ENCODE peak calls at places on chromosomes 2 and 18, in four cellular contexts. One of them, this sample, is unnamed.

GRCh38 chr2:68727698-68728375 is 6.8 kb upstream of the ARHGAP25 start:
- DNase-seq in uterus: no peak
- DNase-seq in ovary: no peak
- DNase-seq in dorsolateral prefrontal cortex: no peak
- DNase-seq in this sample: no peak

GRCh38 chr2:144516981-144517824 is 2.7 kb downstream of the ZEB2 start:
- DNase-seq in uterus: peak
- DNase-seq in ovary: peak
- DNase-seq in dorsolateral prefrontal cortex: no peak
- DNase-seq in this sample: peak

GRCh38 chr2:150610670-150611279 is 123.3 kb upstream of the RND3 start:
- DNase-seq in uterus: no peak
- DNase-seq in ovary: no peak
- DNase-seq in dorsolateral prefrontal cortex: no peak
- DNase-seq in this sample: no peak

GRCh38 chr2:85116207-85116606 is 17.0 kb upstream of the TCF7L1 start:
- DNase-seq in uterus: no peak
- DNase-seq in ovary: no peak
- DNase-seq in dorsolateral prefrontal cortex: no peak
- DNase-seq in this sample: no peak

GRCh38 chr18:50806208-50806616 is 13.6 kb downstream of the MRO start:
- DNase-seq in uterus: no peak
- DNase-seq in ovary: no peak
- DNase-seq in dorsolateral prefrontal cortex: no peak
- DNase-seq in this sample: no peak

GRCh38 chr2:104900608-104901007 is 46.7 kb downstream of the POU3F3 start:
- DNase-seq in uterus: no peak
- DNase-seq in ovary: no peak
- DNase-seq in dorsolateral prefrontal cortex: no peak
- DNase-seq in this sample: no peak

GRCh38 chr2:34107811-34108210 is 508.7 kb upstream of the FAM98A start:
- DNase-seq in uterus: no peak
- DNase-seq in ovary: no peak
- DNase-seq in dorsolateral prefrontal cortex: no peak
- DNase-seq in this sample: no peak

GRCh38 chr2:151302879-151303278 is 13.4 kb upstream of the NMI start:
- DNase-seq in uterus: no peak
- DNase-seq in ovary: no peak
- DNase-seq in dorsolateral prefrontal cortex: no peak
- DNase-seq in this sample: no peak

GRCh38 chr18:985301-985700 is 80.6 kb downstream of the ADCYAP1 start:
- DNase-seq in uterus: no peak
- DNase-seq in ovary: no peak
- DNase-seq in dorsolateral prefrontal cortex: no peak
- DNase-seq in this sample: no peak

GRCh38 chr2:134917958-134918517 is 584 bp upstream of the CCNT2 start:
- DNase-seq in uterus: no peak
- DNase-seq in ovary: no peak
- DNase-seq in dorsolateral prefrontal cortex: no peak
- DNase-seq in this sample: peak

DNA sequence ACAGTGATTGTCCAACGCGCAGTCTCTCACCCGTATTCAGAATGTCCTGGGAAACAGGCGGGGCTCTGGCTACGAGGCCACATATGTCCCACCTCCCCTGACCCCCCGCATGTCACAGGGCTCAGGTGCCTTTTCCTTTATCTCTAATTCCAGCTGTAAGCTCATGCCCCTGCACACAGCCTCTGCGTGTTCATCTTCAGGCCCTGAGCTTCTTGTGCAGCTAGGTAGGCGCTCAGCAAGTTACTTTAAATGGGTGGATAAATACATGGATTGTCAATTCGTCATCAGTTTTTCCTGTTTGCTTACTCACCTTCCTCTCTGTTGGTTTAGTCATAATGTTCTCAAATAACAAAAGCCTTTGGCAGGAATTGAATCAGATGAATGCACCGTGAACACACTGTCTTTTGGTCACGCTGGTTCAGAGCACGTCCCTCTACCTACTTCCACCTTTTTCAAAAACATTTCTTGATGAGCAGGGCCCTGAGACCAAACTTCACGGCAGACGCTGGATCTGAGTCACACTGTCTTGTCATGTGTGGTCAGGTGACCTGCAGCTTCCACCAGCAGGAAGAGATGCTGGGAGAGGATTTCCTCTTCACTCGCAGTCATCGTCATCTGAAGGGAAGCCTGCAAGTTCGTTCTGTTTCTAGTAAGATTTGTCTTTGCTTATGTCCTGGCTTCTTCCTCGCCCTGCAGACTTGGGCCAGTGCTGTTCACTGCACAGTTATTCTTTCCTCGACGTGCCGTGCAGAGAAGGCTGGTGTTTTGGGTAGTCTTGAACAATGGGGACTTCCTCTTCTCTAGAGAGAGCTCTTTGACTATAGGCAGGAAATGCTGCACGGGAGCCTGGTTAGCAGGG is 138.1 kb downstream of the PTGR3 start:
- DNase-seq in uterus: no peak
- DNase-seq in ovary: no peak
- DNase-seq in dorsolateral prefrontal cortex: no peak
- DNase-seq in this sample: peak
- H3K27ac ChIP-seq in uterus: peak
- H3K27ac ChIP-seq in ovary: no peak
- H3K27ac ChIP-seq in dorsolateral prefrontal cortex: peak
- H3K27ac ChIP-seq in this sample: peak

DNA sequence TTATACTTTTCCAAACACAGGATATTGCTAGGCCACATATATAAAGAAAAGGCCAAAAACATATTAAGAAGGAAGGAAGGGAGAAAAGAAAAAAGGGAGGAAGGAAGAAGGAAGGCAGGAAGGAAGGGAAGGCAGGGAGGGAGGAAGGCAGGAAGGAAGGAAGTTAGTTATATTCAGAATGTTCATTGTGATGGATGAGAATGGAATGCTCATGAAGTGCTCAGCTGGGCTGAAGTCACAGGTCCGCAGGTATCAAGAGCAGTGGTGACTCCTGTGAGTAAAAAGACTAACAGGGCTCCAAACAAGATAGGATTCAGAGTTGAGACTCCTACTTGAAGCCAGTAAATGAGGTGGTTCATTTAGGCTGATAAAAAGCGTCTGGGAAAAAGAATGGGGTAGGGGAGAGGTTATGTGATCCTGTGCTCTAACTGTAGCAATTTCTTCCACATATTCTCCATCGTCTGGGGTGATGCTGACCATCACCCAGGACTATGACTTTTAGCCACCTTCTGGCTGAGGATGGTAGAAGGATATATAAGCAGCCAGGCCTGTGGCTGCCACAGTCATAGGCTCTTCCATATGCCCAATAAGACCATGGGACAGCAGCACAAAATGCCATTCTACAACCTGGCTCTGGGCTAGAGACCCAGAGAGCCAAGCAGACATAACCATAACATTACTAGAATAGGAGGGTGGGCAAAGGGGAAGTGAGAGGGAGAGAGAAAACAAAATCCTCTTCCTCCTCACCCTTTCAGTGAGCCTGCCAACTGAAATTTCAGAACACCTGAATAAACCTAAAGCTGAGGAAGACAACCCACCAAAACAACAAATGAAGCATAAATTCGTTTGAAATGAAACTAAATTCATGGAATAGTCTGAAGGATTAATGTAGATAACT is 173.2 kb downstream of the MYO3B start:
- DNase-seq in uterus: no peak
- DNase-seq in ovary: no peak
- DNase-seq in dorsolateral prefrontal cortex: no peak
- DNase-seq in this sample: no peak
- TF ChIP-seq CTCF in uterus: no peak
- TF ChIP-seq CTCF in ovary: no peak
- TF ChIP-seq CTCF in dorsolateral prefrontal cortex: no peak
- TF ChIP-seq CTCF in this sample: no peak

GRCh38 chr2:127619901-127620705 is 25.9 kb upstream of the GPR17 start:
- DNase-seq in uterus: no peak
- DNase-seq in ovary: no peak
- DNase-seq in dorsolateral prefrontal cortex: peak
- DNase-seq in this sample: no peak
- H3K4me3 ChIP-seq in uterus: no peak
- H3K4me3 ChIP-seq in ovary: no peak
- H3K4me3 ChIP-seq in dorsolateral prefrontal cortex: no peak
- H3K4me3 ChIP-seq in this sample: no peak

DNA sequence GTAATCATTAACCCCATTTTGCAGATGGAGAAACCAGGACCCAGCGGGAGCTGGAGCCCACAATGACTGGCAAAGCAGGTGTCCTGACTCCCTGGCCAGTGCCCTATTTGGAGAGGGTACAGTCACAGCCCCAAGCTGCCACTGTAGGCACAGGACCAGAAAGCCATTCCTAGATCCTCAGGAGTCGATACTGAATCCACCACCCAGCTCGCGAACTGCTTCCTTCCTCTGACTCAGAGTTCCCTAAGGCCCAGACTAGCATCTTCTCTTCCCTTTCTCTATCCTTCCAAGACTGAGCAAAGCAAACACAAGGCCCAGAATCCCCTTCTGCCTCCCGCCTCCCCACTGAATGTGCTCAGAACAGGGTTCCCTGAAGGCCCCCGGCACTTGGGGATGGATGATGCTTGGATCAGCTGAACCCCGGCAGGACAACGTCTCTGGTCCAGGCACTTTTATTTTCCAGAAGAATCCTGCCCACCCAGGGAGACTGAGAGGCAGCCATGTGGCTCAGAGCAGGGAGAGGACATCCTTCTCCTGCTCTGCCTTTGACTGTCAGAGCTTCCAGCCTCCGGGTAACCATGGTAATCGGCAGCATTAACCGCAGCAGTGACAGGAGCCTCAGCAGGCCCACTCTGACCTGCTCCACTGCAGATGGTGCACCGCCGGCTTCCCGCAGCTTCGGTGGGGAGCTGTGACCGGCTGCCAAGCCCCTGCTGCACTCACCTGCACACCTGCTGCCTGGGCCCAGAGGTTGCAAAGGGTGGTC is 34.8 kb upstream of the KLHL29 start:
- DNase-seq in uterus: no peak
- DNase-seq in ovary: no peak
- DNase-seq in dorsolateral prefrontal cortex: no peak
- DNase-seq in this sample: no peak
- H3K27ac ChIP-seq in uterus: no peak
- H3K27ac ChIP-seq in ovary: no peak
- H3K27ac ChIP-seq in dorsolateral prefrontal cortex: peak
- H3K27ac ChIP-seq in this sample: no peak

DNA sequence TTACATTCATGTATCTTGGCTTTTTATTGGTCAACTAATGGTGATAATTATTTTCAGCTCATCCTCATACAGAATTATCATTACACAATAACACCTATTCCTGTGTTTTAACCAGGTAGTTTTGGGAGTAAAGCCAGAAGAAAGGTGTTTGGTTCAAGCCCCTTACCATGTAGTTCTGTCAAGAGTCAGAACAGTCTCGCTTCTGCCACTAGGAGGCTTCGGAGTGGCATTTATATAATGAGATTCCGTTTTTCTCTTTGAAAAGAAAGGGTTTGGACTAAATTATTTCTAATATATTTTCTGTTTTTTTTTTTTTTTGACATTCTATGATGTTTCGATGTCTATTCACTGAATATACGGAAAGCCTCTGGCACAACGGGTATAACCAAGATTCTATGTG is 217.8 kb downstream of the CDH7 start:
- DNase-seq in uterus: no peak
- DNase-seq in ovary: no peak
- DNase-seq in dorsolateral prefrontal cortex: no peak
- DNase-seq in this sample: no peak
- TF ChIP-seq CTCF in uterus: no peak
- TF ChIP-seq CTCF in ovary: no peak
- TF ChIP-seq CTCF in dorsolateral prefrontal cortex: no peak
- TF ChIP-seq CTCF in this sample: no peak

GRCh38 chr2:199463000-199463692 is 5.4 kb upstream of the SATB2 start:
- DNase-seq in uterus: no peak
- DNase-seq in ovary: peak
- DNase-seq in dorsolateral prefrontal cortex: peak
- DNase-seq in this sample: no peak
- H3K4me3 ChIP-seq in uterus: peak
- H3K4me3 ChIP-seq in ovary: peak
- H3K4me3 ChIP-seq in dorsolateral prefrontal cortex: peak
- H3K4me3 ChIP-seq in this sample: peak

GRCh38 chr2:199982444-199982843 is 27.1 kb downstream of the MAIP1 start:
- DNase-seq in uterus: no peak
- DNase-seq in ovary: no peak
- DNase-seq in dorsolateral prefrontal cortex: no peak
- DNase-seq in this sample: no peak
- H3K27ac ChIP-seq in uterus: no peak
- H3K27ac ChIP-seq in ovary: no peak
- H3K27ac ChIP-seq in dorsolateral prefrontal cortex: no peak
- H3K27ac ChIP-seq in this sample: no peak

This sample was measured in right atrium auricular region.